ENCODE peak calls at places on chromosomes 5 and 9, in ten cellular contexts. B is endothelial cell of umbilical vein; H is Caco-2; C is heart left ventricle; K is prostate gland; M is foreskin fibroblast; E is DND-41; R is CD8-positive, alpha-beta T cell; O is coronary artery; I is astrocyte. S is an unnamed sample.

GRCh38 chr5:95620030-95620869 is at the start of gene GPR150:
- DNase-seq in B (peak), H (peak), C (peak), K (no peak), M (peak), E (peak), R (peak), O (no peak), I (peak), S (peak)

GRCh38 chr5:74636552-74636951 is 4.0 kb downstream of the ENC1 start:
- DNase-seq in B (no peak), H (no peak), C (no peak), K (peak), M (no peak), E (no peak), R (no peak), O (no peak), I (no peak), S (no peak)

GRCh38 chr9:35967042-35967441 is 9.1 kb upstream of the OR2S2 start:
- DNase-seq in B (no peak), H (no peak), C (no peak), K (no peak), M (no peak), E (no peak), R (no peak), O (no peak), I (no peak), S (no peak)

GRCh38 chr5:100424787-100425186 is 110.4 kb upstream of the FAM174A start:
- DNase-seq in B (no peak), H (no peak), C (no peak), K (no peak), M (no peak), E (peak), R (no peak), O (no peak), I (no peak), S (no peak)

GRCh38 chr5:92769986-92770385 is 811.0 kb downstream of the NR2F1-AS1 start:
- DNase-seq in B (no peak), H (no peak), C (no peak), K (no peak), M (peak), E (no peak), R (no peak), O (no peak), I (peak), S (peak)

GRCh38 chr5:111389390-111390082 is 122.8 kb downstream of the STARD4 start:
- DNase-seq in B (no peak), H (no peak), C (no peak), K (no peak), M (peak), E (no peak), R (no peak), O (no peak), I (peak), S (peak)

GRCh38 chr9:126491256-126491879 is 122.4 kb upstream of the LMX1B start:
- DNase-seq in B (peak), H (no peak), C (no peak), K (peak), M (peak), E (peak), R (peak), O (no peak), I (peak), S (peak)

GRCh38 chr5:174096619-174097018 is 51.1 kb downstream of the NSG2 start:
- DNase-seq in B (no peak), H (no peak), C (no peak), K (no peak), M (no peak), E (no peak), R (no peak), O (no peak), I (no peak), S (no peak)

GRCh38 chr5:149205625-149206523 is 64.6 kb downstream of the ABLIM3 start:
- DNase-seq in B (no peak), H (no peak), C (no peak), K (no peak), M (peak), E (no peak), R (no peak), O (peak), I (peak), S (peak)

GRCh38 chr5:60492958-60493357 is 207.0 kb downstream of the DEPDC1B start:
- DNase-seq in B (no peak), H (no peak), C (no peak), K (no peak), M (peak), E (no peak), R (no peak), O (no peak), I (peak), S (no peak)

GRCh38 chr5:75235711-75236110 is 967 bp downstream of the ANKRD31 start:
- DNase-seq in B (no peak), H (no peak), C (no peak), K (no peak), M (no peak), E (no peak), R (no peak), O (no peak), I (no peak), S (no peak)

GRCh38 chr5:139744471-139745120 is 51.0 kb upstream of the PSD2 start:
- DNase-seq in B (no peak), H (no peak), C (no peak), K (no peak), M (no peak), E (no peak), R (no peak), O (no peak), I (no peak), S (no peak)

GRCh38 chr9:113343732-113344231 is 3.7 kb upstream of the WDR31 start:
- DNase-seq in B (no peak), H (no peak), C (peak), K (peak), M (peak), E (peak), R (no peak), O (peak), I (peak), S (peak)

GRCh38 chr5:97986069-97986468 is 787.4 kb upstream of the RGMB start:
- DNase-seq in B (peak), H (no peak), C (no peak), K (no peak), M (peak), E (no peak), R (no peak), O (no peak), I (peak), S (peak)

GRCh38 chr5:93062548-93062947 is 518.5 kb downstream of the NR2F1-AS1 start:
- DNase-seq in B (peak), H (no peak), C (no peak), K (no peak), M (peak), E (no peak), R (no peak), O (no peak), I (no peak), S (no peak)

GRCh38 chr9:37438359-37438758 is 15.9 kb downstream of the GRHPR start:
- DNase-seq in B (no peak), H (no peak), C (no peak), K (no peak), M (no peak), E (no peak), R (no peak), O (no peak), I (no peak), S (no peak)

GRCh38 chr9:88425538-88425950 is 37.3 kb downstream of the SPIN1 start:
- DNase-seq in B (no peak), H (no peak), C (no peak), K (no peak), M (peak), E (no peak), R (no peak), O (no peak), I (no peak), S (peak)

GRCh38 chr5:157384971-157385709 is 74.9 kb upstream of the NIPAL4 start:
- DNase-seq in B (peak), H (peak), C (peak), K (peak), M (peak), E (no peak), R (no peak), O (no peak), I (peak), S (peak)

GRCh38 chr5:81826128-81826527 is 75.2 kb upstream of the SSBP2 start:
- DNase-seq in B (no peak), H (no peak), C (no peak), K (no peak), M (peak), E (no peak), R (no peak), O (no peak), I (no peak), S (peak)

GRCh38 chr5:150593996-150594395 is 46.5 kb upstream of the SYNPO start:
- DNase-seq in B (no peak), H (no peak), C (no peak), K (no peak), M (no peak), E (no peak), R (no peak), O (no peak), I (peak), S (peak)

GRCh38 chr5:150036513-150036912 is 36.0 kb downstream of the HMGXB3 start:
- DNase-seq in B (no peak), H (peak), C (no peak), K (no peak), M (peak), E (no peak), R (no peak), O (no peak), I (peak), S (peak)

GRCh38 chr9:2418619-2419018 is 203.0 kb upstream of the VLDLR start:
- DNase-seq in B (no peak), H (no peak), C (no peak), K (no peak), M (peak), E (peak), R (no peak), O (no peak), I (peak), S (peak)

GRCh38 chr9:117088786-117089185 is 326.1 kb downstream of the ASTN2 start:
- DNase-seq in B (no peak), H (no peak), C (no peak), K (no peak), M (no peak), E (no peak), R (no peak), O (no peak), I (no peak), S (no peak)

GRCh38 chr9:130275156-130275555 is 9.6 kb downstream of the HMCN2 start:
- DNase-seq in B (no peak), H (no peak), C (no peak), K (no peak), M (no peak), E (no peak), R (no peak), O (no peak), I (no peak), S (no peak)

GRCh38 chr5:31075981-31076380 is 117.5 kb upstream of the CDH6 start:
- DNase-seq in B (no peak), H (no peak), C (no peak), K (no peak), M (no peak), E (no peak), R (no peak), O (no peak), I (no peak), S (no peak)

GRCh38 chr5:61966991-61967390 is 339.0 kb upstream of the KIF2A start:
- DNase-seq in B (no peak), H (no peak), C (no peak), K (no peak), M (peak), E (no peak), R (no peak), O (no peak), I (peak), S (no peak)

GRCh38 chr5:88390007-88390385 is 121.4 kb upstream of the TMEM161B start:
- DNase-seq in B (no peak), H (no peak), C (no peak), K (no peak), M (no peak), E (no peak), R (no peak), O (no peak), I (no peak), S (no peak)

GRCh38 chr9:71504636-71505035 is 263.7 kb downstream of the CEMIP2 start:
- DNase-seq in B (no peak), H (no peak), C (no peak), K (no peak), M (peak), E (no peak), R (no peak), O (no peak), I (no peak), S (no peak)

GRCh38 chr5:4674176-4674575 is 466.0 kb upstream of the ADAMTS16 start:
- DNase-seq in B (no peak), H (no peak), C (no peak), K (no peak), M (no peak), E (no peak), R (no peak), O (no peak), I (peak), S (no peak)

GRCh38 chr5:113205323-113205722 is 228.7 kb downstream of the DCP2 start:
- DNase-seq in B (no peak), H (no peak), C (no peak), K (no peak), M (no peak), E (no peak), R (no peak), O (no peak), I (no peak), S (no peak)

GRCh38 chr5:113201715-113202114 is 225.1 kb downstream of the DCP2 start:
- DNase-seq in B (peak), H (no peak), C (no peak), K (no peak), M (no peak), E (no peak), R (no peak), O (no peak), I (peak), S (peak)

GRCh38 chr5:113204525-113205161 is 228.0 kb downstream of the DCP2 start:
- DNase-seq in B (no peak), H (no peak), C (no peak), K (peak), M (peak), E (no peak), R (no peak), O (no peak), I (peak), S (peak)

GRCh38 chr5:113202904-113203716 is 226.5 kb downstream of the DCP2 start:
- DNase-seq in B (peak), H (peak), C (peak), K (peak), M (no peak), E (no peak), R (no peak), O (peak), I (peak), S (no peak)

GRCh38 chr5:113205807-113206206 is 229.0 kb downstream of the TSSK1B start:
- DNase-seq in B (peak), H (no peak), C (no peak), K (no peak), M (no peak), E (no peak), R (no peak), O (no peak), I (no peak), S (no peak)
- TF ChIP-seq CTCF in B (peak), H (no peak), C (no peak), K (no peak), M (no peak), E (no peak), R (no peak), O (no peak), I (no peak), S (no peak)

DNA sequence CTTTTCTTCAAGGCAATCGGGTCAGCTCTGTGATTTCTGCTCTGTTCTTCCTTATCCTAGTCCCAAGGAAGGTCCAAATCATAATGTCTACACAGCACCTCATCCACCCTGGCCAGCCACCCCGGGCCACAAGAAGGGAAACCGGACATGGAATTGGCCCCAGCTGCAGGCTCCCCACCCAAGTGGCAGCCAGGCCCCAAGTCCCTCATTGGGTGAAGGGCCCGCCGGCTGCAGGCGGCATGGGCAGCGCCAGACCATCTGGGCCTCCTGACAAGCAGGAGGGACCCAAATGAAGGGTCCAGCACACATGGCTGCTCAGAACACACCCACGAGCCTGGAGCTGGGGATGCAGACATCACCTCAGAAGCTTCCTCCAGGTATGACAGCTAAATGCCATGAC is 33.7 kb downstream of the BICD2 start:
- DNase-seq in B (no peak), H (no peak), C (peak), K (no peak), M (no peak), E (no peak), R (no peak), O (peak), I (no peak), S (no peak)
- H3K4me3 ChIP-seq in B (no peak), H (no peak), C (no peak), K (no peak), M (no peak), E (no peak), R (no peak), O (no peak), I (no peak), S (no peak)

GRCh38 chr5:153456354-153456753 is 34.1 kb upstream of the GRIA1 start:
- DNase-seq in B (no peak), H (no peak), C (no peak), K (no peak), M (no peak), E (no peak), R (no peak), O (no peak), I (no peak), S (no peak)

GRCh38 chr5:153456993-153457392 is 33.5 kb upstream of the GRIA1 start:
- DNase-seq in B (no peak), H (no peak), C (no peak), K (no peak), M (no peak), E (no peak), R (no peak), O (no peak), I (no peak), S (no peak)

GRCh38 chr5:153461341-153461740 is 29.1 kb upstream of the GRIA1 start:
- DNase-seq in B (no peak), H (no peak), C (no peak), K (no peak), M (no peak), E (no peak), R (no peak), O (no peak), I (no peak), S (no peak)

GRCh38 chr5:153460421-153460820 is 30.0 kb upstream of the GRIA1 start:
- DNase-seq in B (no peak), H (no peak), C (no peak), K (no peak), M (peak), E (no peak), R (no peak), O (no peak), I (no peak), S (peak)

GRCh38 chr5:153458266-153458665 is 32.2 kb upstream of the GRIA1 start:
- DNase-seq in B (no peak), H (no peak), C (no peak), K (no peak), M (no peak), E (no peak), R (no peak), O (no peak), I (no peak), S (no peak)
- TF ChIP-seq CTCF in B (no peak), H (no peak), C (no peak), K (no peak), M (no peak), E (no peak), R (no peak), O (no peak), I (no peak), S (no peak)

GRCh38 chr5:135203019-135203418 is 169.0 kb upstream of the PITX1 start:
- DNase-seq in B (no peak), H (no peak), C (no peak), K (no peak), M (no peak), E (no peak), R (no peak), O (no peak), I (no peak), S (no peak)

GRCh38 chr5:135205616-135206349 is 171.8 kb upstream of the PITX1 start:
- DNase-seq in B (no peak), H (no peak), C (no peak), K (no peak), M (peak), E (no peak), R (no peak), O (no peak), I (peak), S (no peak)

GRCh38 chr5:135206862-135207261 is 172.8 kb upstream of the PITX1 start:
- DNase-seq in B (no peak), H (no peak), C (no peak), K (no peak), M (no peak), E (no peak), R (no peak), O (peak), I (no peak), S (no peak)

GRCh38 chr5:135203593-135204036 is 169.6 kb upstream of the PITX1 start:
- DNase-seq in B (no peak), H (no peak), C (no peak), K (no peak), M (peak), E (no peak), R (no peak), O (no peak), I (no peak), S (no peak)

DNA sequence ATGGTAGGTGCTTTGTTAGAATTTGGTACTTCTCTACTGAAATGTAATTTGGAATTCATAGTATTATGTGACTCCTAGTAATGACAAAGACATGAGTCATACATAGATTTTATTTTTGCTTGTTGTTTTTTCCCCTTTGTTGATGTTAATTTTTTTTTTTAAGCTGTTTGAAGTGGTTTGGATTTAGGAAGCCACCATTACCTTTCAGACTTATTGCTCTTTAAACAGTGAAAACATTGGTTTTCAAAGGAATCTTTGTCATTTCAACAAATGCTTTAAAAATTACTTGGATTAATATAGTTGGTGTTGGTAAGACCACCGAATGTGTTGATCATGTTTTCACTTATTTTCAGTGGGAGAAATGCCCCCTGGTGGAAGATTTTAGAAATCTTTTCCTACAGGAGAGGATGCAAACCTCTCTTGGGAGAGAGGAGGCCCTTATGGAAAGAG is 170.1 kb upstream of the PITX1 start:
- DNase-seq in B (peak), H (no peak), C (no peak), K (no peak), M (peak), E (no peak), R (no peak), O (no peak), I (peak), S (no peak)
- H3K4me3 ChIP-seq in B (no peak), H (no peak), C (no peak), K (no peak), M (no peak), E (no peak), R (no peak), O (no peak), I (no peak), S (no peak)

DNA sequence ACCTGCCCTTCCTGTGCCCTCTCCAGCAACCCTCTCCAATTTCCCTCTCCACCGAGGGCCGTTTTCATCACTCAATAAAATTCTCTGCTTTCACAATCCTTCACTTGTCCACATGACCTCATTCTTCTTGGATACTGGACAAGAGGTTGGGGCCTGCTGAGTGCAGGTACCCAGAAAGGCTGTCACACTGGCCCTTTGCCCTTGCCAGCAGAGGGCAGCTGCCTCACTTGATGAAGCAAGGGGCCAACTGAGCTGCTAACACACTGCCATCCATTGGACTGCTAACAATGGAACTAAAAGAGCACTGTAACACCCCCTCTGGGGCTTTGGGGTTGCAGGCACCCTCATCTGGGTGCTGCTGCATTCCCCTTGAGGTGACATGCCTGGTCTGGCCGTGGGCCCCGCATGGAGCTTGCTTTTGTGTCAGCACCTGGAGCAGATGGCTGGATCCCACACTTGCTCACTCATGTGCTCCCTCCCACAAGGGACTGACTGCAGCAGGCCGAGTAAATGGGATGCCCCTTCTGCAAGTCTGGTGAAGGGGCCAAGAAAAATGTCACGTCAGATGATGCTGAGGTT is 308.1 kb upstream of the ADCY2 start:
- DNase-seq in B (no peak), H (no peak), C (no peak), K (no peak), M (no peak), E (no peak), R (no peak), O (no peak), I (no peak), S (no peak)
- TF ChIP-seq CTCF in B (no peak), H (no peak), C (no peak), K (no peak), M (no peak), E (no peak), R (no peak), O (no peak), I (no peak), S (no peak)

GRCh38 chr5:132274050-132274869 is 16.8 kb downstream of the PDLIM4 start:
- DNase-seq in B (no peak), H (peak), C (no peak), K (no peak), M (no peak), E (no peak), R (no peak), O (peak), I (no peak), S (no peak)
- H3K4me3 ChIP-seq in B (no peak), H (no peak), C (no peak), K (no peak), M (no peak), E (no peak), R (no peak), O (no peak), I (no peak), S (no peak)

S was measured in AG10803.